ENCODE peak calls at places on chromosomes 7 and 10, in seven cellular contexts. Q is stimulated activated CD4-positive, alpha-beta T cell treated with anti-CD3 and anti-CD28 coated beads, Interleukin-15, amount 100 ng/mL, for 48 hours; N is ovary; D is RCC 7860; F is activated CD4-positive, alpha-beta T cell treated with anti-CD3 and anti-CD28 coated beads for 48 hours; W is heart left ventricle; V is activated CD8-positive, alpha-beta memory T cell treated with anti-CD3 and anti-CD28 coated beads, Interleukin-2, amount 10 ng/mL, durations not matched to agents 7 days and 5 days. O is an unnamed sample.

GRCh38 chr10:130338588-130339070 is 202.4 kb downstream of the GLRX3 start:
- DNase-seq in Q (no peak), N (no peak), D (no peak), F (no peak), W (no peak), V (peak; percentile 16), O (no peak)

GRCh38 chr10:24721254-24722106 is 2.2 kb downstream of the ARHGAP21 start:
- DNase-seq in Q (no peak), N (peak; percentile 39), D (no peak), F (no peak), W (peak; percentile 49), V (no peak), O (peak; percentile 41)

GRCh38 chr10:71433983-71434744 is 37.4 kb downstream of the CDH23 start:
- DNase-seq in Q (no peak), N (no peak), D (no peak), F (peak; percentile 24), W (no peak), V (peak; percentile 57), O (no peak)

GRCh38 chr10:91378061-91378460 is 32.1 kb upstream of the HECTD2 start:
- DNase-seq in Q (no peak), N (no peak), D (peak; percentile 51), F (peak; percentile 11), W (no peak), V (no peak), O (peak; percentile 38)

GRCh38 chr7:7181519-7182155 is 707 bp upstream of the C1GALT1 start:
- DNase-seq in Q (no peak), N (peak; percentile 24), D (peak; percentile 46), F (peak; percentile 31), W (peak; percentile 26), V (peak; percentile 74), O (peak; percentile 50)

GRCh38 chr7:32116436-32116835 is 46.2 kb upstream of the PDE1C start:
- DNase-seq in Q (no peak), N (no peak), D (no peak), F (no peak), W (no peak), V (no peak), O (no peak)

GRCh38 chr10:114956466-114956865 is 18.5 kb downstream of the TRUB1 start:
- DNase-seq in Q (no peak), N (no peak), D (no peak), F (no peak), W (no peak), V (no peak), O (no peak)

GRCh38 chr7:116810267-116811116 is 51.9 kb upstream of the CAPZA2 start:
- DNase-seq in Q (no peak), N (no peak), D (no peak), F (no peak), W (no peak), V (no peak), O (peak; percentile 71)

GRCh38 chr10:81873932-81874816 is 820 bp upstream of the NRG3 start:
- DNase-seq in Q (no peak), N (no peak), D (no peak), F (peak; percentile 32), W (peak; percentile 40), V (no peak), O (no peak)

GRCh38 chr7:13908667-13909382 is 80.6 kb downstream of the ETV1 start:
- DNase-seq in Q (no peak), N (no peak), D (no peak), F (no peak), W (no peak), V (peak; percentile 70), O (peak; percentile 39)

GRCh38 chr7:86574006-86574405 is 69.7 kb upstream of the GRM3 start:
- DNase-seq in Q (no peak), N (no peak), D (no peak), F (no peak), W (no peak), V (no peak), O (no peak)

GRCh38 chr10:49158399-49158798 is 24.6 kb upstream of the FAM170B start:
- DNase-seq in Q (no peak), N (no peak), D (no peak), F (no peak), W (no peak), V (no peak), O (no peak)

GRCh38 chr7:29479606-29480200 is 83.9 kb upstream of the PRR15 start:
- DNase-seq in Q (no peak), N (peak; percentile 56), D (no peak), F (no peak), W (no peak), V (no peak), O (no peak)

GRCh38 chr10:47322300-47323061 is at the start of gene GDF2:
- DNase-seq in Q (no peak), N (no peak), D (no peak), F (no peak), W (no peak), V (no peak), O (no peak)

GRCh38 chr10:71638087-71638576 is 81.4 kb downstream of the C10orf105 start:
- DNase-seq in Q (no peak), N (no peak), D (no peak), F (no peak), W (peak; percentile 50), V (no peak), O (no peak)

GRCh38 chr7:96989241-96989858 is 16.0 kb upstream of the DLX6 start:
- DNase-seq in Q (no peak), N (no peak), D (no peak), F (no peak), W (no peak), V (no peak), O (no peak)

GRCh38 chr10:79247373-79248137 is 99.7 kb upstream of the PPIF start:
- DNase-seq in Q (no peak), N (no peak), D (no peak), F (peak; percentile 46), W (no peak), V (no peak), O (no peak)

GRCh38 chr7:126720232-126720631 is 532.5 kb downstream of the GRM8 start:
- DNase-seq in Q (no peak), N (no peak), D (no peak), F (no peak), W (no peak), V (no peak), O (no peak)

GRCh38 chr7:149599636-149600206 is 102.1 kb upstream of the ZNF746 start:
- DNase-seq in Q (no peak), N (no peak), D (no peak), F (no peak), W (no peak), V (no peak), O (no peak)

GRCh38 chr10:131775444-131775832 is 125.4 kb upstream of the PPP2R2D start:
- DNase-seq in Q (no peak), N (no peak), D (no peak), F (no peak), W (no peak), V (no peak), O (no peak)

GRCh38 chr10:125769175-125769574 is 6.4 kb downstream of the MMP21 start:
- DNase-seq in Q (no peak), N (no peak), D (no peak), F (no peak), W (no peak), V (no peak), O (no peak)

GRCh38 chr10:3977761-3978160 is 192.8 kb upstream of the KLF6 start:
- DNase-seq in Q (no peak), N (no peak), D (peak; percentile 42), F (no peak), W (no peak), V (no peak), O (no peak)

GRCh38 chr7:37534893-37535610 is 86.4 kb upstream of the ELMO1 start:
- DNase-seq in Q (no peak), N (no peak), D (no peak), F (no peak), W (no peak), V (no peak), O (no peak)

GRCh38 chr10:61779276-61779675 is 116.5 kb downstream of the CABCOCO1 start:
- DNase-seq in Q (no peak), N (no peak), D (no peak), F (no peak), W (no peak), V (no peak), O (no peak)

GRCh38 chr10:129161184-129161583 is 305.9 kb upstream of the MGMT start:
- DNase-seq in Q (no peak), N (no peak), D (peak; percentile 66), F (peak; percentile 26), W (no peak), V (no peak), O (no peak)

GRCh38 chr10:44936314-44936975 is 23.2 kb upstream of the RASSF4 start:
- DNase-seq in Q (no peak), N (no peak), D (no peak), F (no peak), W (no peak), V (peak; percentile 18), O (no peak)

GRCh38 chr7:492714-493065 is 27.0 kb downstream of the PDGFA start:
- DNase-seq in Q (no peak), N (no peak), D (no peak), F (no peak), W (peak; percentile 33), V (no peak), O (no peak)

GRCh38 chr10:26534384-26534783 is 96.2 kb downstream of the APBB1IP start:
- DNase-seq in Q (no peak), N (no peak), D (no peak), F (peak; percentile 11), W (no peak), V (no peak), O (no peak)

GRCh38 chr7:28556036-28556435 is 143.7 kb downstream of the CREB5 start:
- DNase-seq in Q (no peak), N (no peak), D (no peak), F (no peak), W (no peak), V (no peak), O (no peak)

GRCh38 chr7:95246935-95247370 is 77.4 kb downstream of the PON1 start:
- DNase-seq in Q (peak; percentile 1), N (peak; percentile 27), D (peak; percentile 69), F (peak; percentile 27), W (peak; percentile 29), V (peak; percentile 46), O (peak; percentile 71)

GRCh38 chr10:25952857-25953256 is 18.8 kb downstream of the MYO3A start:
- DNase-seq in Q (no peak), N (no peak), D (no peak), F (no peak), W (no peak), V (no peak), O (no peak)

GRCh38 chr7:130009848-130010688 is 41.1 kb downstream of the ZC3HC1 start:
- DNase-seq in Q (peak; percentile 10), N (no peak), D (peak; percentile 100), F (peak; percentile 40), W (peak; percentile 60), V (peak; percentile 55), O (peak; percentile 93)